ENCODE peak calls at places on chromosomes 16 and 17, in five cellular contexts. O is body of pancreas, M is dorsolateral prefrontal cortex, R is DND-41, D is suprapubic skin. H is an unnamed sample.

GRCh38 chr17:59825533-59826316 is 67.0 kb downstream of the TUBD1 start:
- DNase-seq in O (no peak), M (no peak), R (no peak), D (no peak), H (no peak)

GRCh38 chr16:78045865-78046581 is 23.7 kb downstream of the CLEC3A start:
- DNase-seq in O (peak), M (peak), R (peak), D (peak), H (no peak)

GRCh38 chr17:8785547-8786412 is 13.4 kb downstream of the MFSD6L start:
- DNase-seq in O (peak), M (peak), R (peak), D (peak), H (peak)

GRCh38 chr17:13114601-13115024 is 96.8 kb upstream of the ELAC2 start:
- DNase-seq in O (peak), M (no peak), R (peak), D (no peak), H (no peak)

GRCh38 chr16:24975428-24975889 is 39.7 kb downstream of the ARHGAP17 start:
- DNase-seq in O (no peak), M (no peak), R (no peak), D (no peak), H (no peak)

GRCh38 chr17:79781691-79782575 is 4.0 kb downstream of the CBX2 start:
- DNase-seq in O (no peak), M (no peak), R (no peak), D (no peak), H (no peak)

GRCh38 chr17:69898606-69899005 is 176.4 kb upstream of the KCNJ16 start:
- DNase-seq in O (no peak), M (no peak), R (no peak), D (no peak), H (no peak)

GRCh38 chr17:45367216-45367615 is 50.4 kb upstream of the MAP3K14 start:
- DNase-seq in O (no peak), M (no peak), R (no peak), D (peak), H (no peak)

GRCh38 chr17:44382917-44383316 is 6.5 kb downstream of the ITGA2B start:
- DNase-seq in O (no peak), M (no peak), R (no peak), D (no peak), H (no peak)

GRCh38 chr16:72987480-72987901 is 60.4 kb downstream of the ZFHX3 start:
- DNase-seq in O (no peak), M (no peak), R (no peak), D (no peak), H (peak)

GRCh38 chr16:16062023-16062932 is 112.9 kb downstream of the ABCC1 start:
- DNase-seq in O (peak), M (no peak), R (peak), D (no peak), H (peak)

GRCh38 chr17:79912552-79913330 is 73.5 kb upstream of the CBX4 start:
- DNase-seq in O (no peak), M (no peak), R (no peak), D (no peak), H (no peak)

GRCh38 chr16:1712791-1713261 is 6.8 kb downstream of the MAPK8IP3 start:
- DNase-seq in O (no peak), M (no peak), R (no peak), D (no peak), H (no peak)

GRCh38 chr17:50205931-50206505 is 4.6 kb upstream of the COL1A1 start:
- DNase-seq in O (no peak), M (no peak), R (no peak), D (no peak), H (no peak)

GRCh38 chr16:77780378-77780837 is 8.0 kb upstream of the VAT1L start:
- DNase-seq in O (no peak), M (no peak), R (no peak), D (no peak), H (no peak)

GRCh38 chr17:41544497-41544896 is 16.4 kb upstream of the KRT19 start:
- DNase-seq in O (peak), M (no peak), R (no peak), D (no peak), H (no peak)

GRCh38 chr16:6016530-6017184 is 919.1 kb upstream of the EEF2KMT start:
- DNase-seq in O (peak), M (no peak), R (peak), D (no peak), H (no peak)

GRCh38 chr17:56737741-56738161 is 96.0 kb downstream of the C17orf67 start:
- DNase-seq in O (no peak), M (no peak), R (no peak), D (no peak), H (no peak)

GRCh38 chr17:9644910-9645751 is at the start of gene USP43:
- DNase-seq in O (peak), M (no peak), R (peak), D (no peak), H (no peak)

GRCh38 chr16:66058181-66058580 is 308.3 kb upstream of the CDH5 start:
- DNase-seq in O (no peak), M (no peak), R (no peak), D (no peak), H (no peak)

GRCh38 chr16:48834576-48834975 is 224.6 kb upstream of the N4BP1 start:
- DNase-seq in O (no peak), M (no peak), R (no peak), D (no peak), H (no peak)

GRCh38 chr16:89983550-89983949 is 35.0 kb downstream of the DEF8 start:
- DNase-seq in O (no peak), M (no peak), R (no peak), D (no peak), H (no peak)

GRCh38 chr16:85370881-85371651 is 242.1 kb upstream of the GSE1 start:
- DNase-seq in O (no peak), M (no peak), R (no peak), D (no peak), H (peak)

GRCh38 chr16:27928542-27928941 is 135.0 kb downstream of the GSG1L start:
- DNase-seq in O (no peak), M (no peak), R (no peak), D (no peak), H (no peak)

GRCh38 chr17:65730711-65731169 is 169.3 kb upstream of the AXIN2 start:
- DNase-seq in O (peak), M (no peak), R (no peak), D (peak), H (peak)

GRCh38 chr17:46008591-46008990 is 9.5 kb downstream of the STH start:
- DNase-seq in O (no peak), M (no peak), R (no peak), D (no peak), H (no peak)

GRCh38 chr17:27882162-27882840 is 10.9 kb downstream of the LYRM9 start:
- DNase-seq in O (no peak), M (no peak), R (no peak), D (no peak), H (no peak)

GRCh38 chr16:84514874-84515835 is 10.7 kb upstream of the MEAK7 start:
- DNase-seq in O (no peak), M (no peak), R (no peak), D (no peak), H (no peak)

GRCh38 chr17:76123749-76124581 is 17.1 kb downstream of the FOXJ1 start:
- DNase-seq in O (no peak), M (no peak), R (no peak), D (no peak), H (no peak)
- TF ChIP-seq CTCF in O (no peak), M (no peak), R (no peak), D (no peak), H (no peak)

GRCh38 chr17:4136373-4136772 is 6.5 kb downstream of the ZZEF1 start:
- DNase-seq in O (no peak), M (peak), R (no peak), D (no peak), H (peak)
- TF ChIP-seq CTCF in O (no peak), M (no peak), R (no peak), D (no peak), H (no peak)

GRCh38 chr16:81195907-81196534 is 42.5 kb upstream of the BCO1 start:
- DNase-seq in O (no peak), M (no peak), R (no peak), D (no peak), H (no peak)

GRCh38 chr16:81201267-81201666 is 37.2 kb upstream of the BCO1 start:
- DNase-seq in O (no peak), M (peak), R (no peak), D (no peak), H (no peak)

DNA sequence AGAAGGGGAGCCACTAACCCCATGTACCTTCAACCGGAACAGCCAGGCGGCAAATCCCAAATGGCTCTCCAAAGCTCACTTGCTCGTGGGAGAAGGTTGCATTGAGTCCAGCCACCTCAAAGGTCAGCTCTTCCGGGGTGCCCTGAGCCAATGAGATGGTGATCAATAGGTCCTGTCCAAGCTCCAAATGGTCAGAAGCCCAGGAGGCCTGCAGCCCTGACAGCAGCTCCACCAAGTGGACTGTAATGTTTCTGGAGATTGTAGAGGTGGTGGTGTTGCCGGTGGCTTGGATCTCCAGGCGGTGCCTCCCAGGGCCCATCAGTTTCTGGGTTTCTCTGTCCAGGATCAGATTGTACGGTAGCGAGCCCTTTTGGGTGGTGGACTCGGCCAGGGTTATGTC is 39.9 kb upstream of the BCO1 start:
- DNase-seq in O (no peak), M (no peak), R (no peak), D (no peak), H (no peak)
- TF ChIP-seq CTCF in O (no peak), M (peak), R (no peak), D (no peak), H (no peak)

DNA sequence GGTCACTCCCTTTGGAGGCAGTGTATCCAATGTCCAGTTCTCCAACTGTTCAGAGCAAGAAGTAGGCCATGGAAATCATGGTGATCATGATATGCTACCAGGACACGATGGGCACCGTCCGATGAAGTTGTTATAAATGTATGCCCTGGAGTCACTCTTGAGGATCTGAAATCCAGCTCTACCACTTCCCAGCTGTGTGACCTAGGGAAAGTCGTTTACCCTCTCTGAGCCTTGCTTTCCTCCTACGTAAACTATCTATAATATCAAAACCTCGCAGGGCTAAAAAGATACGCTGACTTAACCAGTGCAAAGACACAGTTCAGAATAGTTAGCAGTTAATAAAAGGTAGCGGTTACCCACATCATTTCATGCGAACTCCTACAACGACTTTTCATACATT is 194.2 kb downstream of the XYLT1 start:
- DNase-seq in O (no peak), M (no peak), R (no peak), D (no peak), H (no peak)
- TF ChIP-seq CTCF in O (no peak), M (no peak), R (no peak), D (no peak), H (no peak)

GRCh38 chr17:67161573-67161972 is 83.4 kb downstream of the HELZ start:
- DNase-seq in O (no peak), M (no peak), R (no peak), D (no peak), H (no peak)

GRCh38 chr17:67160791-67161190 is 84.2 kb downstream of the HELZ start:
- DNase-seq in O (no peak), M (no peak), R (no peak), D (no peak), H (no peak)

GRCh38 chr17:67162771-67163170 is 82.2 kb downstream of the HELZ start:
- DNase-seq in O (no peak), M (no peak), R (no peak), D (no peak), H (no peak)

GRCh38 chr17:67156269-67157199 is 88.5 kb downstream of the HELZ start:
- DNase-seq in O (no peak), M (no peak), R (no peak), D (no peak), H (no peak)

DNA sequence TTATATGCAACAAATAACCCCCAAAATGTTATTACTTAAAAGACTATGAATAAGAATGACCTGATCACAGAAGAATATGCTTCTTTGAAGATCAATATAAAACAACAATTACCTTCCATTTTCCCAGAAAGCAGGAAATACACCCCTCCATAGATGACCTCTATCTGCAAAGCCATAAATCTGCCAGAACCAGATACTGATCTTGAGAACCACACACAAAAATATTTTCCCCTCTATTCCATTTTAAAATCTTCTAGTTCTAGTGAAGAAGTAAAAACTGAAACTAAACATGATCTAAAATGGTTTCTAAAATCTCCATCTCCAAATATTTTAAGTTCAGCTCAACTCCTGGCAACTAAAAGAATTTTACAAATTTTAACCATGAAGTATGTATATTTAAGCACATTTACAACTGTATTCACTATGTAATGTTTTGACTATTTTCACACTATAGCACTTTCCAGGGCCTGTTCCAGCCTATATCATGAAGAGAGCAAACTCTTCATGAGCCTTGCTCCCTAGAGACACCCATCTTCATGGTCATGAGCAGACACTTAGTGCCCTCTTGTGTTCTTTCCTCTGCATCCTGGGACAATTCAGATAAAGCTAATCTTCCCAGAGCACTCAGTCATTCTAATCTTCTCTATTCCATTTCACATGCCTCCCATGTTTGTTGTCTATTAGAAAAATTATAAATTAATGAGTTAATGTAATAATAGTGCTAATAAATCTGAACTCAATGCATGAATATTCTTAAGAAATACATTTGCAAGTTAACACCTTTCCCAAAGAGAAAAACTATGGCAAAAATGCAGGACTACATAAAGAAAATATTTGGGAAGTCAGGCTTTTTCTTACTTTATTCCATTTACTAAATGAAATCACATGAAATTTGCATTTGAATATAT is 87.0 kb downstream of the HELZ start:
- DNase-seq in O (no peak), M (no peak), R (no peak), D (no peak), H (no peak)
- TF ChIP-seq CTCF in O (peak), M (peak), R (peak), D (no peak), H (no peak)

GRCh38 chr16:57734925-57735754 is 430 bp upstream of the KATNB1 start:
- DNase-seq in O (peak), M (peak), R (peak), D (peak), H (peak)

GRCh38 chr16:57738844-57739243 is 3.3 kb downstream of the KATNB1 start:
- DNase-seq in O (no peak), M (no peak), R (no peak), D (no peak), H (no peak)

GRCh38 chr16:57735755-57736418 is at the start of gene KATNB1:
- DNase-seq in O (no peak), M (no peak), R (no peak), D (no peak), H (no peak)

GRCh38 chr16:57734308-57734924 is 1.2 kb upstream of the KATNB1 start:
- DNase-seq in O (no peak), M (no peak), R (no peak), D (no peak), H (no peak)

DNA sequence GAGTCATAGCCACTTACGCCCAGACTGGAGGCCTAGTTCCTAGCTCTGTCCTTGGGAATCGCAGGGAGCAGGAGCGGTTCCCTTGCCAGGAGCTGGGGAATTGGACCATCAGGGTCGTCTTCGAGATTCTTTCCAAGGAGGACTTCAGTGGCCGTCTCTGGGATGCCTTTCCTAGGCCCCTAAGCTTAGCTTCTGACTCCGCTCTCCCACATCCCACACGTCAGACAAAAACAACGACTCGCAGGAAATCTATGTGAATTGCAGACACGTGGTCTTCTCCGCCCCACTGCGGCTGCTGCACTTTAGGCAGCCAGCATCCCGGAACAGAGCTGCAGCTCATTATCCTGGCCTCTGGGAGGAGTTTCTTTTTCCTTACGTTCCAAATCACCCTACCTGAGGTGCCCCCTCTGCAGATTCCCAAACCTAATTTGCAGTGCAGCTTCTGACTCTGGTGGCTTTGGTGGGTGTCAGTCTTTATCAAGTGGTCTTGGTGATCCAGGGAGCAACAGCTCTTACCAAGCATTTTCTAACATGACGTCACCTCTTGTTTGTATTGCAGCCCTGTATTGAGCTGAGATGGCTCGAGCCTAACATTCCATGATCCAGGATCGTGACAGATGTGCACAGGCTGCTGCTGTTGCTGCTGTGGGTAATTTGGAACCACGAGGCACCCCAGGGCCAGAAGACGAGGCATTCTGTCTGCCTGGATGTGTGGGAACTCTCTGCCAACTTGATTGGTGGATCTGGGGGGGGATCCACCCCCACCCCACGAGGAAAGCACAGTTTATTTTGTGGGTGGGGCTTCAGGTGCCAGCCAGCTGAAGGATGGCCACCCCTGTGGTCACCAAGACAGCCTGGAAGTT is 1.1 kb downstream of the KATNB1 start:
- DNase-seq in O (peak), M (peak), R (peak), D (no peak), H (peak)
- TF ChIP-seq CTCF in O (no peak), M (peak), R (peak), D (no peak), H (no peak)

H was measured in lower leg skin.